ENCODE peak calls at places on chromosomes 7 and 10, in five cellular contexts. J is HEK293T; U is fibroblast of mammary gland; E is OCI-M1; R is CD8-positive, alpha-beta T cell. S is an unnamed sample.

GRCh38 chr7:45595809-45596664 is 21.9 kb downstream of the ADCY1 start:
- DNase-seq in J (no peak), E (no peak), R (no peak), U (no peak), S (no peak)

GRCh38 chr7:50664461-50664922 is 99.3 kb upstream of the DDC start:
- DNase-seq in J (no peak), E (no peak), U (peak), R (no peak), S (peak)

GRCh38 chr10:60387531-60387930 is 2.1 kb downstream of the ANK3 start:
- DNase-seq in R (no peak), U (no peak), J (no peak), E (no peak), S (no peak)

GRCh38 chr10:131806646-131807317 is 94.0 kb upstream of the PPP2R2D start:
- DNase-seq in U (no peak), R (no peak), E (no peak), J (no peak), S (no peak)

GRCh38 chr10:15384154-15384553 is 13.1 kb upstream of the FAM171A1 start:
- DNase-seq in J (no peak), E (no peak), U (peak), R (no peak), S (no peak)

GRCh38 chr7:66258409-66258808 is 53.3 kb downstream of the TPST1 start:
- DNase-seq in E (no peak), U (no peak), J (no peak), R (no peak), S (peak)

GRCh38 chr10:96512524-96512991 is 1.2 kb downstream of the TLL2 start:
- DNase-seq in J (peak), E (no peak), U (peak), R (no peak), S (peak)

GRCh38 chr7:33744293-33744692 is 161.0 kb upstream of the BMPER start:
- DNase-seq in E (peak), R (no peak), U (peak), J (peak), S (no peak)

GRCh38 chr7:8175929-8176369 is 86.0 kb downstream of the ICA1 start:
- DNase-seq in J (no peak), U (no peak), E (no peak), R (no peak), S (no peak)

GRCh38 chr7:82700739-82701138 is 257.2 kb upstream of the CACNA2D1 start:
- DNase-seq in E (no peak), J (no peak), R (no peak), U (no peak), S (no peak)

GRCh38 chr10:46028584-46029570 is 1.5 kb downstream of the NCOA4 start:
- DNase-seq in J (peak), R (peak), E (peak), U (peak), S (peak)

GRCh38 chr7:43313628-43314378 is 201.4 kb downstream of the HECW1 start:
- DNase-seq in J (no peak), U (no peak), E (no peak), R (no peak), S (peak)

GRCh38 chr10:110363572-110364411 is 59.1 kb upstream of the SMNDC1 start:
- DNase-seq in J (no peak), U (peak), E (no peak), R (no peak), S (no peak)

GRCh38 chr10:33115720-33116119 is 157.7 kb upstream of the ITGB1 start:
- DNase-seq in U (peak), E (no peak), R (no peak), J (no peak), S (peak)

GRCh38 chr7:35831208-35831607 is 30.4 kb downstream of the SEPTIN7 start:
- DNase-seq in R (no peak), E (no peak), J (no peak), U (no peak), S (peak)

GRCh38 chr10:36574212-36574611 is 551.2 kb upstream of the ANKRD30A start:
- DNase-seq in E (no peak), U (peak), J (no peak), R (no peak), S (peak)

GRCh38 chr7:15123901-15124300 is 221.3 kb upstream of the DGKB start:
- DNase-seq in J (no peak), E (no peak), R (no peak), U (no peak), S (no peak)

GRCh38 chr10:660980-661890 is 28.2 kb downstream of the DIP2C start:
- DNase-seq in J (no peak), R (no peak), E (no peak), U (peak), S (no peak)

GRCh38 chr10:129059977-129060376 is 407.1 kb upstream of the MGMT start:
- DNase-seq in U (no peak), R (no peak), J (no peak), E (no peak), S (no peak)

GRCh38 chr7:26618898-26619297 is 245.5 kb downstream of the SKAP2 start:
- DNase-seq in R (no peak), J (no peak), U (no peak), E (no peak), S (no peak)

GRCh38 chr10:60155945-60156683 is 233.6 kb downstream of the ANK3 start:
- DNase-seq in R (no peak), J (no peak), U (no peak), E (no peak), S (no peak)

GRCh38 chr10:44891721-44892120 is 19.4 kb upstream of the TMEM72 start:
- DNase-seq in J (no peak), E (peak), U (no peak), R (no peak), S (no peak)

GRCh38 chr10:75542084-75542483 is 110.7 kb downstream of the LRMDA start:
- DNase-seq in J (no peak), U (peak), R (no peak), E (no peak), S (peak)

GRCh38 chr10:85614566-85614965 is 752.0 kb downstream of the GRID1 start:
- DNase-seq in U (no peak), R (no peak), E (no peak), J (no peak), S (no peak)

GRCh38 chr7:157926521-157927167 is 589.8 kb downstream of the DNAJB6 start:
- DNase-seq in U (no peak), J (no peak), E (no peak), R (no peak), S (no peak)

GRCh38 chr10:3482200-3482993 is 302.6 kb downstream of the KLF6 start:
- DNase-seq in J (peak), E (peak), U (peak), R (no peak), S (peak)

GRCh38 chr7:47534322-47535032 is 47.4 kb downstream of the TNS3 start:
- DNase-seq in R (no peak), J (peak), E (no peak), U (no peak), S (no peak)

GRCh38 chr10:128274938-128275337 is 148.7 kb upstream of the MKI67 start:
- DNase-seq in J (no peak), R (no peak), U (peak), E (peak), S (peak)

GRCh38 chr10:97450828-97451227 is 4.9 kb downstream of the ZDHHC16 start:
- DNase-seq in U (no peak), E (no peak), R (no peak), J (no peak), S (no peak)